ENCODE peak calls at places on chromosomes 7 and 10, in four cellular contexts. One of them, this sample, is unnamed.

GRCh38 chr7:4203786-4204185 is 478.3 kb upstream of the FOXK1 start:
- DNase-seq in Ammon's horn: no peak
- DNase-seq in T-helper 9 cell: no peak
- DNase-seq in Panc1: no peak
- DNase-seq in this sample: no peak

GRCh38 chr7:14836571-14837189 is 65.9 kb downstream of the DGKB start:
- DNase-seq in Ammon's horn: peak
- DNase-seq in T-helper 9 cell: no peak
- DNase-seq in Panc1: peak
- DNase-seq in this sample: no peak

GRCh38 chr10:60604356-60604755 is 173.9 kb upstream of the CDK1 start:
- DNase-seq in Ammon's horn: peak
- DNase-seq in T-helper 9 cell: no peak
- DNase-seq in Panc1: no peak
- DNase-seq in this sample: no peak

GRCh38 chr7:79436378-79436777 is 17.1 kb downstream of the MAGI2 start:
- DNase-seq in Ammon's horn: no peak
- DNase-seq in T-helper 9 cell: no peak
- DNase-seq in Panc1: no peak
- DNase-seq in this sample: no peak

GRCh38 chr10:34808789-34809745 is 6.0 kb downstream of the PARD3 start:
- DNase-seq in Ammon's horn: peak
- DNase-seq in T-helper 9 cell: no peak
- DNase-seq in Panc1: no peak
- DNase-seq in this sample: no peak

GRCh38 chr7:149144996-149145850 is 2.0 kb upstream of the ZNF398 start:
- DNase-seq in Ammon's horn: no peak
- DNase-seq in T-helper 9 cell: no peak
- DNase-seq in Panc1: no peak
- DNase-seq in this sample: no peak

GRCh38 chr7:26182283-26182682 is 18.3 kb downstream of the HNRNPA2B1 start:
- DNase-seq in Ammon's horn: no peak
- DNase-seq in T-helper 9 cell: no peak
- DNase-seq in Panc1: no peak
- DNase-seq in this sample: no peak

GRCh38 chr7:138350701-138351357 is 109.2 kb upstream of the TRIM24 start:
- DNase-seq in Ammon's horn: no peak
- DNase-seq in T-helper 9 cell: no peak
- DNase-seq in Panc1: no peak
- DNase-seq in this sample: no peak

GRCh38 chr7:15828881-15829280 is 142.4 kb upstream of the MEOX2 start:
- DNase-seq in Ammon's horn: no peak
- DNase-seq in T-helper 9 cell: no peak
- DNase-seq in Panc1: no peak
- DNase-seq in this sample: no peak

GRCh38 chr7:139777304-139777890 is 401 bp downstream of the HIPK2 start:
- DNase-seq in Ammon's horn: peak
- DNase-seq in T-helper 9 cell: peak
- DNase-seq in Panc1: no peak
- DNase-seq in this sample: peak

GRCh38 chr7:87564290-87564963 is 36.3 kb downstream of the ABCB1 start:
- DNase-seq in Ammon's horn: no peak
- DNase-seq in T-helper 9 cell: no peak
- DNase-seq in Panc1: no peak
- DNase-seq in this sample: no peak

GRCh38 chr7:33716581-33717477 is 188.5 kb upstream of the BMPER start:
- DNase-seq in Ammon's horn: peak
- DNase-seq in T-helper 9 cell: no peak
- DNase-seq in Panc1: peak
- DNase-seq in this sample: no peak

GRCh38 chr10:95363303-95363912 is 72.6 kb upstream of the PDLIM1 start:
- DNase-seq in Ammon's horn: peak
- DNase-seq in T-helper 9 cell: peak
- DNase-seq in Panc1: peak
- DNase-seq in this sample: peak

GRCh38 chr10:104054430-104054829 is 31.2 kb downstream of the COL17A1 start:
- DNase-seq in Ammon's horn: no peak
- DNase-seq in T-helper 9 cell: no peak
- DNase-seq in Panc1: no peak
- DNase-seq in this sample: no peak